ENCODE peak calls at places on chromosomes 12 and 14, in ten cellular contexts. P is heart left ventricle; U is CD4-positive, alpha-beta T cell; G is astrocyte of the spinal cord; J is upper lobe of left lung; C is PC-3; A is brain microvascular endothelial cell; Q is left lung; I is GM20000; B is colonic mucosa. X is an unnamed sample.
A peak's percentile ranks its signal among the peaks of the same experiment; 100 is the strongest.

GRCh38 chr12:24226745-24227350 is 277.4 kb upstream of the SOX5 start:
- DNase-seq in P (no peak), A (peak; percentile 97), B (no peak), I (no peak), U (no peak), C (peak; percentile 3), J (no peak), Q (peak; percentile 44), G (peak; percentile 96), X (no peak)

GRCh38 chr12:91189526-91189925 is 6.9 kb upstream of the DCN start:
- DNase-seq in C (no peak), G (peak; percentile 78), B (no peak), A (no peak), P (no peak), Q (no peak), I (no peak), J (no peak), U (no peak), X (no peak)

GRCh38 chr12:28622416-28622815 is 432.2 kb downstream of the CCDC91 start:
- DNase-seq in U (no peak), G (peak; percentile 33), C (peak; percentile 23), I (no peak), J (no peak), Q (no peak), A (peak; percentile 30), B (no peak), P (no peak), X (no peak)

GRCh38 chr14:79074501-79074900 is 904.3 kb downstream of the NRXN3 start:
- DNase-seq in B (no peak), J (no peak), P (no peak), I (no peak), U (no peak), G (no peak), Q (no peak), A (peak; percentile 7), C (peak; percentile 26), X (no peak)

GRCh38 chr14:101567252-101567651 is 6.0 kb downstream of the DIO3 start:
- DNase-seq in Q (no peak), C (no peak), P (no peak), J (no peak), A (no peak), I (no peak), B (no peak), U (no peak), G (no peak), X (no peak)

GRCh38 chr14:60106341-60106740 is 14.6 kb downstream of the PCNX4 start:
- DNase-seq in U (no peak), P (no peak), Q (peak; percentile 38), C (no peak), I (no peak), A (peak; percentile 77), G (peak; percentile 57), J (no peak), B (no peak), X (no peak)

GRCh38 chr12:105706321-105706972 is 376.0 kb downstream of the C12orf75 start:
- DNase-seq in G (peak; percentile 83), A (peak; percentile 71), Q (no peak), C (peak; percentile 66), P (peak; percentile 34), B (no peak), J (no peak), U (no peak), I (no peak), X (no peak)

GRCh38 chr12:131510431-131510830 is 200.5 kb upstream of the SFSWAP start:
- DNase-seq in P (no peak), J (no peak), A (no peak), C (no peak), Q (no peak), I (no peak), B (no peak), U (no peak), G (no peak), X (no peak)

GRCh38 chr14:36513451-36514277 is 6.4 kb downstream of the NKX2-1 start:
- DNase-seq in P (no peak), Q (peak; percentile 79), J (peak; percentile 83), U (no peak), C (no peak), G (no peak), A (no peak), I (peak; percentile 30), B (no peak), X (no peak)

GRCh38 chr14:77053046-77053841 is 24.7 kb upstream of the IRF2BPL start:
- DNase-seq in G (peak; percentile 69), Q (peak; percentile 68), C (no peak), I (peak; percentile 81), P (peak; percentile 86), U (peak; percentile 74), B (peak; percentile 72), A (no peak), J (peak; percentile 92), X (peak; percentile 90)

GRCh38 chr12:54140958-54141388 is 47.8 kb downstream of the SMUG1 start:
- DNase-seq in U (no peak), B (no peak), Q (no peak), A (no peak), C (no peak), P (peak; percentile 60), I (no peak), J (no peak), G (no peak), X (no peak)

GRCh38 chr12:20411309-20411708 is 43.0 kb downstream of the PDE3A start:
- DNase-seq in C (no peak), U (no peak), I (no peak), Q (no peak), B (no peak), J (no peak), P (no peak), G (no peak), A (no peak), X (no peak)

GRCh38 chr12:108583971-108584370 is 13.9 kb downstream of the TMEM119 start:
- DNase-seq in J (peak; percentile 50), G (no peak), Q (no peak), A (no peak), U (no peak), P (no peak), I (no peak), C (no peak), B (no peak), X (no peak)

GRCh38 chr12:85029456-85029855 is 6.6 kb downstream of the TSPAN19 start:
- DNase-seq in U (no peak), B (no peak), I (peak; percentile 10), A (no peak), C (peak; percentile 71), G (peak; percentile 47), P (no peak), J (no peak), Q (no peak), X (no peak)

GRCh38 chr14:69268223-69268622 is 8.3 kb downstream of the GALNT16 start:
- DNase-seq in C (no peak), I (no peak), G (peak; percentile 27), Q (no peak), U (no peak), A (peak; percentile 30), J (no peak), B (no peak), P (no peak), X (no peak)

GRCh38 chr14:69270097-69270496 is 10.1 kb downstream of the GALNT16 start:
- DNase-seq in Q (no peak), G (no peak), A (no peak), C (no peak), I (no peak), U (no peak), B (no peak), P (no peak), J (no peak), X (no peak)

GRCh38 chr14:69268763-69269162 is 8.8 kb downstream of the GALNT16 start:
- DNase-seq in P (no peak), Q (no peak), J (no peak), U (no peak), B (no peak), G (peak; percentile 54), C (peak; percentile 63), A (peak; percentile 64), I (no peak), X (no peak)

GRCh38 chr14:69270795-69271708 is 11.1 kb downstream of the GALNT16 start:
- DNase-seq in Q (no peak), U (no peak), C (no peak), J (no peak), A (peak; percentile 15), B (no peak), P (peak; percentile 62), G (peak; percentile 42), I (no peak), X (no peak)

GRCh38 chr14:69269381-69269780 is 9.4 kb downstream of the GALNT16 start:
- DNase-seq in B (no peak), C (no peak), Q (no peak), U (no peak), A (no peak), I (no peak), G (no peak), J (no peak), P (no peak), X (no peak)
- TF ChIP-seq CTCF in B (no peak), C (no peak), Q (no peak), U (no peak), A (no peak), I (no peak), G (no peak), J (no peak), P (no peak), X (no peak)

DNA sequence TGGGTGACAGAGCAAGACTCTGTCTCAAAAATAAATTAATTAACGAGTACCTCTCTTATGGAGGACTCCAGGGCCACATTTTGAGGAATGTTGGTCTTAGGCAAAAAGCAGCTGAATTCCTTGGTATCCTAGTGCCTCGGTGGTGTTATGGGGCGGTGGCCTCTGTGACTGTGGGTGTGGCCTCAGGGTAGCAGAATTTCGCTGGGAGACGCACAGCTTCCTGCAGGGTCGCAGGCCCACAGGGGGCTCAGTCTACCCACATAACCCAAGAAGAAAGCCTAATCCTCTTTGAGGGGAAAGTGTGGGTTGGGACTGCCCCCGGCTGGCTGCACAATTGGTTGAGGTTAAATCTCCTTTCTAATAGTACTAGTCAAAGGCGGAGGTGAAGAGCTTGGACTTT is 11.2 kb upstream of the SERPINA4 start:
- DNase-seq in J (no peak), P (no peak), B (no peak), U (no peak), G (no peak), A (no peak), I (no peak), C (no peak), Q (no peak), X (no peak)
- TF ChIP-seq CTCF in J (no peak), P (no peak), B (no peak), U (no peak), G (no peak), A (no peak), I (no peak), C (no peak), Q (no peak), X (no peak)

DNA sequence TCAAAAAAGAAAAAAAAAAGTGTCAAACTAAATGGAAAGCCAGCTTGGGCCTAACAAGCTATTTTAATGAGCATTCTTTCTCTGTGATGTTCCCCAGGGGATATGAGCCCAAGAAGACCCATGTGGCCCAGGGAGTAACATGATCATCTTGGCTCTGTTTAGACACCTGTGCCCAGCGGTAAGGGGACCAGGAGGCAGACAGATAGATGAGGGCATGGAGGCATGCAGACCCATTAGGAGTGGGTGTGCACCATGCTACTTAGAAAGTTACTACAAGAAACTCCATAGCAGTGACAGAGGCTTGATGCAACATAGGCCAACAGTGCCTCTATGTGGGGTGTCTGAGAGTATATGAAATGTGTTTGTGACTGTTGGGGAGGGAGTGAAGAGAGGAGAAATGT is 3.1 kb upstream of the CREBL2 start:
- DNase-seq in P (no peak), I (peak; percentile 59), G (peak; percentile 12), U (no peak), B (no peak), C (peak; percentile 45), Q (no peak), J (no peak), A (no peak), X (peak; percentile 35)
- TF ChIP-seq CTCF in P (no peak), I (peak; percentile 16), G (no peak), U (no peak), B (no peak), C (peak; percentile 48), Q (no peak), J (no peak), A (no peak), X (no peak)

GRCh38 chr14:64878775-64879634 is 702 bp downstream of the SPTB start:
- DNase-seq in A (no peak), I (peak; percentile 23), J (peak; percentile 84), U (no peak), Q (no peak), C (no peak), P (peak; percentile 40), G (no peak), B (peak; percentile 20), X (no peak)
- TF ChIP-seq CTCF in A (no peak), I (no peak), J (no peak), U (no peak), Q (no peak), C (no peak), P (no peak), G (no peak), B (no peak), X (no peak)

X was measured in activated CD8-positive, alpha-beta T cell treated with anti-CD3 and anti-CD28 coated beads for 36 hours.